ENCODE peak calls at places on chromosomes 13 and 19, in six cellular contexts. D is cardiac muscle cell, K is transverse colon, B is BE2C, J is Peyer's patch, M is prostate gland. F is an unnamed sample.

GRCh38 chr13:42108217-42108616 is 59.8 kb downstream of the DGKH start:
- DNase-seq in B (no peak), M (no peak), K (no peak), J (no peak), D (no peak), F (no peak)

GRCh38 chr13:51731759-51732158 is 72.2 kb downstream of the DHRS12 start:
- DNase-seq in B (no peak), M (no peak), D (peak; percentile 82), J (no peak), K (no peak), F (no peak)

GRCh38 chr19:18107235-18108083 is 9.9 kb downstream of the MAST3 start:
- DNase-seq in J (no peak), D (no peak), B (no peak), M (no peak), K (no peak), F (no peak)

GRCh38 chr19:41914906-41915247 is 13.4 kb downstream of the ERFL start:
- DNase-seq in K (no peak), J (no peak), D (no peak), M (no peak), B (no peak), F (no peak)

GRCh38 chr13:79423801-79424642 is 18.0 kb upstream of the RBM26 start:
- DNase-seq in B (no peak), D (peak; percentile 71), K (no peak), M (no peak), J (no peak), F (no peak)

GRCh38 chr13:71359641-71360040 is 507.4 kb downstream of the DACH1 start:
- DNase-seq in J (no peak), K (no peak), B (no peak), D (no peak), M (no peak), F (no peak)

GRCh38 chr13:88729605-88730004 is 1058.4 kb downstream of the SLITRK5 start:
- DNase-seq in M (peak; percentile 38), J (no peak), B (no peak), D (no peak), K (no peak), F (no peak)

GRCh38 chr13:108494991-108495661 is 134.3 kb upstream of the MYO16 start:
- DNase-seq in B (no peak), D (no peak), J (no peak), M (no peak), K (no peak), F (no peak)

GRCh38 chr13:102317593-102317992 is 84.3 kb downstream of the FGF14 start:
- DNase-seq in J (no peak), M (no peak), B (peak; percentile 21), K (peak; percentile 47), D (peak; percentile 80), F (no peak)

DNA sequence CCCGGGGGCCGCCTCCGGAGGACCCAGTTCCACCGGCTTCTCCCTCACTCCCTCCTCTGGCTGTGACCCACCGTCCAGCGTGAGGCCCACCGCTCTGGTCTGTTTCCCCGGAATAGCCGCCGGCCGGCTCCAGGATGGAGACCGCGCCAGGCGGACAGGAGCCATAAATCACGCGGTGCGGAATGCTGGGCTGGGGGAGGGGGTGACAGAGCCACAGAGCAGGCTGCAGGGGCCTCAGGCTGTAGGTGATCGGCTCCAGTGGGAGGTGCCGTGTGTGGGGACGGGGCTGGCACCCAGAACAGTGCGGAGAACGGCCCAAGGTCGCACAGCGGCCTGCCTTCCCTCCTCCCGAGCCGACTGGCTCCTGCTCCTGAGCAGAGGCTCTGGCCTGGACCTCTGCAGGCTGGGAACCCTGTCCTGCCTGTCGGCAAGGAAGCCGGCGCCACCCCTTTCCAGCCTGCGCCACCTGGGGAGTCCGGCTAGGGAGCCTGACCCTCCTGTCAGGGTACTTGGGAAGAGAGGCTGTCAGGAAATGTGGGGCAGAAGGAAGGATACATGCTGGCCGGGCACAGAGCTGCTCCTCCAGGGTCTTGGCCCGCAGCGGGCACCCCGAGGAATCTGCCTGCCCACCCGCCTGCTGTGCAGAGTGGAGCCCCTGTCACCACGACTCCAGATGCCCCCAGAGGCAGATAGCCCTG is 8.3 kb downstream of the PIAS4 start:
- DNase-seq in M (peak; percentile 41), B (peak; percentile 84), D (no peak), J (peak; percentile 46), K (no peak), F (peak; percentile 9)
- H3K4me1 ChIP-seq in M (peaks cover 24% of the 10 kb centered on the region), B (peaks cover 12% of the 10 kb centered on the region), D (peaks cover 5% of the 10 kb centered on the region), J (no peaks in the 10 kb centered on the region), K (peaks cover 25% of the 10 kb centered on the region), F (no peaks in the 10 kb centered on the region)

GRCh38 chr19:40583283-40583682 is 6.6 kb downstream of the SHKBP1 start:
- DNase-seq in D (no peak), M (no peak), J (no peak), K (no peak), B (no peak), F (no peak)
- H3K36me3 ChIP-seq in D (no peaks in the 10 kb centered on the region), M (no peaks in the 10 kb centered on the region), J (no peaks in the 10 kb centered on the region), K (no peaks in the 10 kb centered on the region), B (no peaks in the 10 kb centered on the region), F (no peaks in the 10 kb centered on the region)

GRCh38 chr19:51660975-51661600 is 14.5 kb upstream of the SIGLEC14 start:
- DNase-seq in D (peak; percentile 90), K (peak; percentile 56), B (peak; percentile 87), M (peak; percentile 47), J (peak; percentile 64), F (peak; percentile 79)
- TF ChIP-seq CTCF in D (peak; percentile 76), K (peak; percentile 41), B (peak; percentile 87), M (no peak), J (peak; percentile 73), F (peak; percentile 73)

GRCh38 chr19:55226273-55226672 is 2.3 kb downstream of the TMEM86B start:
- DNase-seq in B (no peak), J (no peak), M (no peak), K (no peak), D (no peak), F (no peak)

GRCh38 chr19:55228403-55229031 is at the start of gene TMEM86B:
- DNase-seq in J (peak; percentile 79), K (no peak), B (no peak), D (no peak), M (no peak), F (peak; percentile 85)

GRCh38 chr19:55226788-55227187 is 1.8 kb downstream of the TMEM86B start:
- DNase-seq in J (peak; percentile 50), D (no peak), B (no peak), K (no peak), M (no peak), F (no peak)

GRCh38 chr19:55228015-55228391 is 560 bp downstream of the TMEM86B start:
- DNase-seq in D (no peak), M (no peak), B (peak; percentile 73), K (no peak), J (peak; percentile 43), F (no peak)

GRCh38 chr19:55227241-55228014 is 1.1 kb downstream of the TMEM86B start:
- DNase-seq in J (peak; percentile 43), D (no peak), K (no peak), M (no peak), B (no peak), F (no peak)
- H3K4me1 ChIP-seq in J (no peaks in the 10 kb centered on the region), D (peaks cover 10% of the 10 kb centered on the region), K (no peaks in the 10 kb centered on the region), M (no peaks in the 10 kb centered on the region), B (peaks cover 18% of the 10 kb centered on the region), F (peaks cover 32% of the 10 kb centered on the region)

GRCh38 chr13:40381935-40382764 is 284.3 kb downstream of the FOXO1 start:
- DNase-seq in B (no peak), J (no peak), M (no peak), K (no peak), D (no peak), F (no peak)
- H3K36me3 ChIP-seq in B (no peaks in the 10 kb centered on the region), J (no peaks in the 10 kb centered on the region), M (no peaks in the 10 kb centered on the region), K (no peaks in the 10 kb centered on the region), D (no peaks in the 10 kb centered on the region), F (no peaks in the 10 kb centered on the region)

DNA sequence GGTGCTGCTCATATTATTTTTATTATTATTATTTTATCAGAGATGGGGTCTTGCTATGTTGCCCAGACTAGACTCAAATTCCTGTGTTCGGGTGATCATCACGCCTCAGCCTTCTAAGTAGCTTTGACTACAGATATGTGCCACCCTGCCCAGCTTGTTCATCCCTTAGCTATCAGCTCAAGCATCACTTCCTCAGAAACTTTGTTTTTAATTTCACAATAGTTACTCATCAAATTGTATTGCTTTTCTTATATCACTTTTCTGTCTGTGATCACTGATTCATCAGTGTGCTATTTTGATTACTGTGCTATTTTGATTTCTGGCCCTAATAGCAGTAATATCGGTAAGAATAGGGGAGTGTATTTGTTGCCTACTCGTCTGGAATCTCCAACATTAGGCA is 878.6 kb upstream of the PCDH20 start:
- DNase-seq in M (no peak), B (no peak), K (no peak), J (no peak), D (no peak), F (no peak)
- TF ChIP-seq CTCF in M (no peak), B (no peak), K (no peak), J (no peak), D (no peak), F (no peak)

GRCh38 chr13:35858665-35859064 is 272.5 kb downstream of the DCLK1 start:
- DNase-seq in B (no peak), M (no peak), J (no peak), D (no peak), K (no peak), F (no peak)
- H3K4me1 ChIP-seq in B (no peaks in the 10 kb centered on the region), M (no peaks in the 10 kb centered on the region), J (no peaks in the 10 kb centered on the region), D (peaks cover 3% of the 10 kb centered on the region), K (peaks cover 7% of the 10 kb centered on the region), F (no peaks in the 10 kb centered on the region)

DNA sequence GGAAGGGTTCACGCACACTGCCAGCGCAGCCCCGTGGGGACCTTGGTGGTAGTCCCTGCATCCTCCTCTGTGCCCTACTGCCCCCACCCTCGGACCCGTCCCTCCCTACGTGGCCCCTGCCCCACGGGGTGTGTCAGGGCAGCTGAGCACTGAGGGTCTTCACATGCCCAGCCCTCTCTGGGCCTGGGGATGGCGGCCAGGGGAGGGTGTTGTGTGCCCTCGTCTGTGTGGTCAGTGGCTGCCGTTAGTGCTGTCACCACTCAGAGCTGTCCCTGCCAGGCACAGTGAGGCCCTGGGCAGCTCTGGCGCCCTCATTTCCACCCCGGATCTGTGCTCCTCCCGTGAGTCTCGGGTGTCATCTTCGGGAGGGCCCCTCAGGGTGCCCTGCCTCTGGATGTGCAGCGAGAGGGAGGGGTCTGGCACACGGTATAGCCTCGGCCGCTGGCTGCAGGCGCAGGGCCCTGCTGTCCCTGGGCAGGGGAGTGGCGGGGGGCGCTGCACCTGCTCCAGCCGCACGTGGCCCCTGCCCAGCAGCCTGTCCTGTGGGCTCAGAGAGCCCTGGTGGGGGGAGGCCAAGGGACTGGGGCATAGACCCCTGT is 16.0 kb upstream of the GNA15 start:
- DNase-seq in B (no peak), J (no peak), K (no peak), M (no peak), D (no peak), F (no peak)
- H3K36me3 ChIP-seq in B (peaks cover 7% of the 10 kb centered on the region), J (no peaks in the 10 kb centered on the region), K (no peaks in the 10 kb centered on the region), M (peaks cover 8% of the 10 kb centered on the region), D (peaks cover 6% of the 10 kb centered on the region), F (no peaks in the 10 kb centered on the region)

GRCh38 chr13:66492479-66492878 is 737.7 kb downstream of the PCDH9 start:
- DNase-seq in B (peak; percentile 25), K (no peak), J (no peak), M (no peak), D (no peak), F (no peak)
- TF ChIP-seq CTCF in B (peak; percentile 55), K (no peak), J (no peak), M (no peak), D (no peak), F (peak; percentile 58)

DNA sequence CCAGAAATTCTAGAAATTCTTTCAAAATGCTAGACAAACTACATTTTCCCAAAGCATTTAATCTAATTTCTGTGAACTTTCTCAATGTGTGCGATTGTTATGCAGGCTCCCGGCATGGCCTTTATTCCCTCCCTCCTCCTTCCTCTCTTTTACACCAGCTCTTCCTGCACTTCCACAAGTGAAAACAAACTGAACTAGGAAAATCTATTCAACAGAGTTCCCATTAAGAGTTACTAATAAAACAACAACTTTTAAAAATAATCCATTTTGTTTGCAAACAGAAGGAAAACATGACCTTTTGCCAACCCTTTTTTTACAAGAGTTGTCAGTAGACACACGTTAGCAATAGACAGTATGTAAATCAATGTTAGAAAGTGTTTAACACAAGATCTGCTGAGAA is 98.2 kb downstream of the FOXO1 start:
- DNase-seq in J (no peak), M (no peak), B (no peak), K (no peak), D (no peak), F (no peak)
- H3K4me1 ChIP-seq in J (peaks cover 15% of the 10 kb centered on the region), M (no peaks in the 10 kb centered on the region), B (peaks cover 5% of the 10 kb centered on the region), K (peaks cover 14% of the 10 kb centered on the region), D (peaks cover 18% of the 10 kb centered on the region), F (peaks cover 38% of the 10 kb centered on the region)